ENCODE peak calls at places on chromosome 1, in seven cellular contexts. One of them, this sample, is unnamed.

GRCh38 chr1:35809156-35810095 is 1.6 kb downstream of the AGO4 start:
- DNase-seq in H9: no peak
- DNase-seq in ACHN: no peak
- DNase-seq in RWPE1: no peak
- DNase-seq in ureter: no peak
- DNase-seq in kidney epithelial cell: no peak
- DNase-seq in NCI-H146: no peak
- DNase-seq in this sample: no peak

GRCh38 chr1:183808296-183809027 is 3.5 kb downstream of the RGL1 start:
- DNase-seq in H9: no peak
- DNase-seq in ACHN: no peak
- DNase-seq in RWPE1: no peak
- DNase-seq in ureter: no peak
- DNase-seq in kidney epithelial cell: no peak
- DNase-seq in NCI-H146: no peak
- DNase-seq in this sample: no peak

GRCh38 chr1:17892851-17893250 is 137.7 kb downstream of the ACTL8 start:
- DNase-seq in H9: no peak
- DNase-seq in ACHN: no peak
- DNase-seq in RWPE1: no peak
- DNase-seq in ureter: no peak
- DNase-seq in kidney epithelial cell: no peak
- DNase-seq in NCI-H146: no peak
- DNase-seq in this sample: no peak

GRCh38 chr1:219927956-219928790 is at the start of gene SLC30A10:
- DNase-seq in H9: peak; percentile 47
- DNase-seq in ACHN: no peak
- DNase-seq in RWPE1: no peak
- DNase-seq in ureter: no peak
- DNase-seq in kidney epithelial cell: no peak
- DNase-seq in NCI-H146: peak; percentile 50
- DNase-seq in this sample: peak; percentile 5

GRCh38 chr1:150650193-150650592 is 20.8 kb upstream of the ENSA start:
- DNase-seq in H9: no peak
- DNase-seq in ACHN: no peak
- DNase-seq in RWPE1: no peak
- DNase-seq in ureter: peak; percentile 65
- DNase-seq in kidney epithelial cell: no peak
- DNase-seq in NCI-H146: peak; percentile 76
- DNase-seq in this sample: no peak

GRCh38 chr1:96559707-96560588 is 161.6 kb upstream of the PTBP2 start:
- DNase-seq in H9: no peak
- DNase-seq in ACHN: peak; percentile 90
- DNase-seq in RWPE1: peak; percentile 33
- DNase-seq in ureter: no peak
- DNase-seq in kidney epithelial cell: peak; percentile 100
- DNase-seq in NCI-H146: no peak
- DNase-seq in this sample: peak; percentile 99

GRCh38 chr1:213761845-213762407 is 225.8 kb upstream of the PROX1 start:
- DNase-seq in H9: peak; percentile 52
- DNase-seq in ACHN: no peak
- DNase-seq in RWPE1: no peak
- DNase-seq in ureter: no peak
- DNase-seq in kidney epithelial cell: no peak
- DNase-seq in NCI-H146: no peak
- DNase-seq in this sample: no peak

GRCh38 chr1:101221945-101222429 is 14.8 kb upstream of the S1PR1 start:
- DNase-seq in H9: no peak
- DNase-seq in ACHN: no peak
- DNase-seq in RWPE1: no peak
- DNase-seq in ureter: no peak
- DNase-seq in kidney epithelial cell: no peak
- DNase-seq in NCI-H146: no peak
- DNase-seq in this sample: no peak

GRCh38 chr1:213415686-213416380 is 364.8 kb downstream of the RPS6KC1 start:
- DNase-seq in H9: no peak
- DNase-seq in ACHN: peak; percentile 58
- DNase-seq in RWPE1: no peak
- DNase-seq in ureter: no peak
- DNase-seq in kidney epithelial cell: peak; percentile 75
- DNase-seq in NCI-H146: no peak
- DNase-seq in this sample: no peak

GRCh38 chr1:26005392-26006105 is 7.7 kb upstream of the PAFAH2 start:
- DNase-seq in H9: no peak
- DNase-seq in ACHN: no peak
- DNase-seq in RWPE1: no peak
- DNase-seq in ureter: no peak
- DNase-seq in kidney epithelial cell: no peak
- DNase-seq in NCI-H146: no peak
- DNase-seq in this sample: no peak

GRCh38 chr1:94105957-94106529 is 14.9 kb downstream of the ABCA4 start:
- DNase-seq in H9: no peak
- DNase-seq in ACHN: peak; percentile 18
- DNase-seq in RWPE1: no peak
- DNase-seq in ureter: no peak
- DNase-seq in kidney epithelial cell: no peak
- DNase-seq in NCI-H146: no peak
- DNase-seq in this sample: no peak